ENCODE peak calls at places on chromosomes 4 and X, in six cellular contexts. W is hepatocyte, G is GM23338, F is GM23248, P is HCT116, I is MM.1S. J is an unnamed sample.

GRCh38 chrX:153687121-153688039 is at the start of gene SLC6A8:
- DNase-seq in F (peak; percentile 77), P (peak; percentile 27), G (peak; percentile 60), W (peak; percentile 81), I (peak; percentile 33), J (peak; percentile 26)

GRCh38 chrX:13029341-13029740 is 15.1 kb downstream of the FAM9C start:
- DNase-seq in I (no peak), W (peak; percentile 54), G (no peak), F (peak; percentile 48), P (no peak), J (no peak)

GRCh38 chr4:36841583-36842326 is 402.8 kb upstream of the NWD2 start:
- DNase-seq in F (no peak), W (no peak), G (no peak), I (no peak), P (no peak), J (peak; percentile 26)

GRCh38 chr4:31084806-31085416 is 364.7 kb downstream of the PCDH7 start:
- DNase-seq in P (peak; percentile 69), I (no peak), F (no peak), G (no peak), W (no peak), J (peak; percentile 35)

GRCh38 chrX:49116076-49116475 is 7.5 kb downstream of the GPKOW start:
- DNase-seq in P (no peak), I (no peak), F (no peak), W (no peak), G (no peak), J (no peak)

GRCh38 chrX:101693476-101693875 is 33.8 kb upstream of the ARMCX2 start:
- DNase-seq in G (no peak), I (peak; percentile 42), W (no peak), P (no peak), F (no peak), J (no peak)

GRCh38 chr4:10151182-10151581 is 34.6 kb upstream of the WDR1 start:
- DNase-seq in W (no peak), G (no peak), F (no peak), I (no peak), P (no peak), J (no peak)

GRCh38 chrX:46630141-46630540 is 56.6 kb downstream of the CHST7 start:
- DNase-seq in P (no peak), F (peak; percentile 53), W (no peak), I (no peak), G (no peak), J (peak; percentile 13)

GRCh38 chrX:96407043-96407442 is 277.6 kb upstream of the DIAPH2 start:
- DNase-seq in I (no peak), G (peak; percentile 17), F (peak; percentile 55), W (peak; percentile 30), P (no peak), J (peak; percentile 11)

GRCh38 chrX:103776586-103776985 is at the start of gene PLP1:
- DNase-seq in G (peak; percentile 8), I (no peak), P (no peak), W (no peak), F (no peak), J (no peak)

GRCh38 chr4:73729534-73730165 is 10.7 kb upstream of the CXCL8 start:
- DNase-seq in G (peak; percentile 84), W (peak; percentile 82), I (peak; percentile 70), P (peak; percentile 54), F (peak; percentile 94), J (peak; percentile 61)

GRCh38 chrX:65697915-65698796 is 30.7 kb downstream of the MSN start:
- DNase-seq in I (peak; percentile 79), P (no peak), W (no peak), F (peak; percentile 40), G (peak; percentile 15), J (peak; percentile 27)

GRCh38 chr4:95095352-95095974 is 337.7 kb downstream of the BMPR1B start:
- DNase-seq in W (peak; percentile 58), G (peak; percentile 44), I (peak; percentile 30), P (peak; percentile 7), F (peak; percentile 75), J (peak; percentile 39)

DNA sequence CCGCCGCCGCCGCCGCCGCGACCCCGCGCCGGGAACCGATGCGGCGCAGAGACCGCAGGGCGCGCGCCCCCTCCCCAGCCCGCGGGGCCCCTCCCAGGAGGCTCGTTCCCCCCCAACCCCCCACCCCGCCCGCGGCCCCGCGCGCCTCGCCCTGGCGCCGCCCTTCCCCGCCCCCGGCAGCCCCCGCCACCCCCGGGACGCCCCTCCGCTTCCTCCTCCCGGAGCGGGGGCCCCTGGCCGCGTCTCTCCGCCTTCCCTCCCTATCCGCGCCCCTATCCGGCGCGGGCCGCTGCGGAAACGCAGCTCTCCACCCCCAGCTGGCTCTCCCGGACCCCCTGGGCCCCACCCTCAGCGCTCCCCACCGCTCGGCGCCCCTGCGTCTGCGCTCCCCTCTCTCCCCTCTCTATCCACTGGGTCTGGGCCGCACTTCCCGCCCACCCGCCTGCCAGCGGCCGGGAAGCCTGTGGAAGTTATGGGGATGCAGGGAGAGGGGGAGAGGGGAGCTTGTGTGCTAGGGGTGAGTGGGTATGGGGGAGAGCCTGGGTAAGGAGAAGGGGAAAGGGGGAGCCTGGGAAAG is at the start of gene TMEM271:
- DNase-seq in W (no peak), I (no peak), P (no peak), G (peak; percentile 83), F (no peak), J (no peak)
- H3K27ac ChIP-seq in W (no peak within 1 kb of the TSS), I (no peak within 1 kb of the TSS), P (no peak within 1 kb of the TSS), G (no peak within 1 kb of the TSS), F (no peak within 1 kb of the TSS), J (no peak within 1 kb of the TSS)

GRCh38 chrX:140500427-140500826 is 4.4 kb downstream of the SOX3 start:
- DNase-seq in G (no peak), I (no peak), F (no peak), P (no peak), W (no peak), J (no peak)
- TF ChIP-seq EZH2 in G (no peak), I (no peak), F (no peak), P (no peak), W (no peak), J (no peak)

GRCh38 chr4:146061610-146062324 is 113.8 kb upstream of the LSM6 start:
- DNase-seq in P (no peak), F (no peak), G (no peak), W (no peak), I (no peak), J (no peak)

GRCh38 chr4:146058531-146058930 is 117.0 kb upstream of the LSM6 start:
- DNase-seq in W (no peak), I (no peak), P (no peak), F (no peak), G (no peak), J (no peak)

GRCh38 chr4:146059865-146060264 is 115.7 kb upstream of the LSM6 start:
- DNase-seq in F (no peak), G (no peak), I (peak; percentile 70), P (no peak), W (no peak), J (no peak)

GRCh38 chr4:146062325-146062715 is 113.2 kb upstream of the LSM6 start:
- DNase-seq in G (no peak), F (no peak), P (no peak), W (no peak), I (no peak), J (no peak)

DNA sequence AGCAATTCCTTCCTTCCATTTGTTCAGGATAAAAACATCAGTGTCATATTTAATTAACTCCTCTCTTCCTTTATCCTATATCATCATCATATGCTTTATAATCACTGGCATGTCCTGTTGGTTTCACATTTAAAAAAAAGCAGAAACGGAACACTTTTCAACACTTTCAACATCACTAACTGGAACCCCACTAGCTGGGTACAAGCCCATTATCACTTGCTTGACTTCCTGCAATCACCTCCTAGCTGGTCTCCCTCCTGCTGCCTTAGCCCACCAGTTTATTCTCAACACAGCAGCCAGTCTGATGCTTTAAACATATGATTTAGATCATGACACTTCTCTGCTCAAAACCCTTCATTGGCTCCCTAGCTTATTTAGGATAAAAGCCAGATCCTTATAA is 116.4 kb upstream of the LSM6 start:
- DNase-seq in P (no peak), W (no peak), F (no peak), G (no peak), I (no peak), J (no peak)
- H3K4me1 ChIP-seq in P (no peaks in the 10 kb centered on the region), W (no peaks in the 10 kb centered on the region), F (peaks cover 10% of the 10 kb centered on the region), G (peaks cover 14% of the 10 kb centered on the region), I (peaks cover 47% of the 10 kb centered on the region), J (peaks cover 6% of the 10 kb centered on the region)

GRCh38 chr4:86496094-86497060 is 97.7 kb upstream of the PTPN13 start:
- DNase-seq in I (peak; percentile 52), F (peak; percentile 77), P (peak; percentile 35), G (peak; percentile 70), W (peak; percentile 72), J (no peak)

GRCh38 chr4:86498560-86499166 is 95.5 kb upstream of the PTPN13 start:
- DNase-seq in F (peak; percentile 79), G (peak; percentile 86), W (peak; percentile 78), P (peak; percentile 47), I (peak; percentile 66), J (peak; percentile 61)

GRCh38 chr4:86500527-86500926 is 93.6 kb upstream of the PTPN13 start:
- DNase-seq in I (no peak), W (no peak), G (no peak), F (peak; percentile 50), P (no peak), J (no peak)

GRCh38 chr4:86497131-86497530 is 97.0 kb upstream of the PTPN13 start:
- DNase-seq in I (no peak), P (no peak), F (peak; percentile 77), G (no peak), W (peak; percentile 22), J (no peak)

GRCh38 chr4:86497980-86498379 is 96.1 kb upstream of the PTPN13 start:
- DNase-seq in F (peak; percentile 35), P (no peak), W (no peak), I (no peak), G (no peak), J (no peak)
- H3K27ac ChIP-seq in F (peak overlapping the region; percentile 53), P (no peak overlapping the region), W (no peak overlapping the region), I (no peak overlapping the region), G (no peak overlapping the region), J (no peak overlapping the region)

DNA sequence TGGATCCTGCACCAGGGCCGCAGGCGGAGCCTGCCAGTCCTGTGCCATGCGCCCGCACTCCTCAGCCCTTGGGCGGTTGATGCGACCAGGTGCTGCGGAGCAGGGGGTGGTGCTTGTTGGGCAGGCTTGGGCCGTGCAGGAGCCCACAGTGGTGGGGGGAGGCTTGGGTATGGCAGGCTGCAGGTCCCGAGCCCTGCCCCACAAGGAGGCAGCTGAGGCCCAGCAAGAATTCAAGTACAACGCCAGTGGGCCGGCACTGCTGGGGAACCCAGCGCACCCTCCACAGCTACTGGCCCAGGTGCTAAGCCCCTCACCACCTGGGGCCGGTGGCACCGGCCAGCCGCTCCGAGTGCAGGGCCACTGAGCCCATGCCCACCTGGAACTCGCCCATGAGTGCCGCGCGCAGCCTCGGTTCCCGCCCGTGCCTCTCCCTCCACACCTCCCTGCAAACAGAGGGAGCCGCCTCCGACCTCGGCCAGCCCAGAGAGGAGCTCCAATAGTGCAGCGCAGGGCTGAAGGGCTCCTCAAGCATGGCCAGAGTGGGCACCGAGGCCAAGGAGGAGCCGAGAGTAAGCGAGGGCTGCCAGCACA is 339.0 kb upstream of the KLF3 start:
- DNase-seq in G (no peak), P (no peak), I (no peak), F (no peak), W (no peak), J (no peak)
- TF ChIP-seq EZH2 in G (no peak), P (no peak), I (no peak), F (no peak), W (no peak), J (no peak)